ENCODE peak calls at places on chromosomes 16 and 17, in seven cellular contexts. One of them, this sample, is unnamed.

GRCh38 chr16:46916980-46917379 is 32.8 kb downstream of the GPT2 start:
- DNase-seq in tibial nerve: no peak
- DNase-seq in K562: peak; percentile 60
- DNase-seq in PC-3: no peak
- DNase-seq in SK-N-SH: peak; percentile 43
- DNase-seq in mucosa of descending colon: no peak
- DNase-seq in pancreas: no peak
- DNase-seq in this sample: no peak

GRCh38 chr17:43734376-43734775 is 24.2 kb downstream of the SOST start:
- DNase-seq in tibial nerve: no peak
- DNase-seq in K562: no peak
- DNase-seq in PC-3: no peak
- DNase-seq in SK-N-SH: no peak
- DNase-seq in mucosa of descending colon: no peak
- DNase-seq in pancreas: no peak
- DNase-seq in this sample: no peak

GRCh38 chr17:67746704-67747571 is 29.2 kb downstream of the NOL11 start:
- DNase-seq in tibial nerve: no peak
- DNase-seq in K562: no peak
- DNase-seq in PC-3: no peak
- DNase-seq in SK-N-SH: no peak
- DNase-seq in mucosa of descending colon: peak; percentile 81
- DNase-seq in pancreas: no peak
- DNase-seq in this sample: no peak

GRCh38 chr17:73432624-73433190 is 120.9 kb upstream of the CDC42EP4 start:
- DNase-seq in tibial nerve: no peak
- DNase-seq in K562: no peak
- DNase-seq in PC-3: no peak
- DNase-seq in SK-N-SH: no peak
- DNase-seq in mucosa of descending colon: no peak
- DNase-seq in pancreas: no peak
- DNase-seq in this sample: no peak

GRCh38 chr17:47066841-47067682 is 88.0 kb upstream of the RPRML start:
- DNase-seq in tibial nerve: peak; percentile 72
- DNase-seq in K562: peak; percentile 94
- DNase-seq in PC-3: peak; percentile 89
- DNase-seq in SK-N-SH: peak; percentile 99
- DNase-seq in mucosa of descending colon: peak; percentile 87
- DNase-seq in pancreas: peak; percentile 72
- DNase-seq in this sample: peak; percentile 88

GRCh38 chr17:59427425-59427921 is 96.0 kb downstream of the YPEL2 start:
- DNase-seq in tibial nerve: no peak
- DNase-seq in K562: no peak
- DNase-seq in PC-3: peak; percentile 30
- DNase-seq in SK-N-SH: no peak
- DNase-seq in mucosa of descending colon: no peak
- DNase-seq in pancreas: no peak
- DNase-seq in this sample: no peak

GRCh38 chr17:78933959-78934568 is 8.9 kb upstream of the TIMP2 start:
- DNase-seq in tibial nerve: peak; percentile 96
- DNase-seq in K562: no peak
- DNase-seq in PC-3: peak; percentile 95
- DNase-seq in SK-N-SH: peak; percentile 86
- DNase-seq in mucosa of descending colon: peak; percentile 86
- DNase-seq in pancreas: peak; percentile 91
- DNase-seq in this sample: no peak

GRCh38 chr16:67982011-67982696 is 1.9 kb upstream of the DPEP3 start:
- DNase-seq in tibial nerve: no peak
- DNase-seq in K562: no peak
- DNase-seq in PC-3: no peak
- DNase-seq in SK-N-SH: no peak
- DNase-seq in mucosa of descending colon: no peak
- DNase-seq in pancreas: no peak
- DNase-seq in this sample: no peak

GRCh38 chr17:28326114-28326513 is 7.1 kb downstream of the TMEM97 start:
- DNase-seq in tibial nerve: no peak
- DNase-seq in K562: no peak
- DNase-seq in PC-3: peak; percentile 90
- DNase-seq in SK-N-SH: no peak
- DNase-seq in mucosa of descending colon: peak; percentile 63
- DNase-seq in pancreas: no peak
- DNase-seq in this sample: no peak

GRCh38 chr17:81685108-81685507 is 1.3 kb downstream of the HGS start:
- DNase-seq in tibial nerve: no peak
- DNase-seq in K562: peak; percentile 35
- DNase-seq in PC-3: peak; percentile 88
- DNase-seq in SK-N-SH: peak; percentile 28
- DNase-seq in mucosa of descending colon: no peak
- DNase-seq in pancreas: no peak
- DNase-seq in this sample: no peak

GRCh38 chr17:6465206-6466003 is 21.1 kb downstream of the PIMREG start:
- DNase-seq in tibial nerve: no peak
- DNase-seq in K562: no peak
- DNase-seq in PC-3: no peak
- DNase-seq in SK-N-SH: peak; percentile 64
- DNase-seq in mucosa of descending colon: no peak
- DNase-seq in pancreas: no peak
- DNase-seq in this sample: no peak

GRCh38 chr16:69501956-69502457 is 63.8 kb upstream of the NFAT5 start:
- DNase-seq in tibial nerve: no peak
- DNase-seq in K562: no peak
- DNase-seq in PC-3: no peak
- DNase-seq in SK-N-SH: no peak
- DNase-seq in mucosa of descending colon: no peak
- DNase-seq in pancreas: no peak
- DNase-seq in this sample: no peak

GRCh38 chr17:64406321-64407200 is 15.9 kb upstream of the PECAM1 start:
- DNase-seq in tibial nerve: no peak
- DNase-seq in K562: peak; percentile 86
- DNase-seq in PC-3: peak; percentile 54
- DNase-seq in SK-N-SH: no peak
- DNase-seq in mucosa of descending colon: no peak
- DNase-seq in pancreas: no peak
- DNase-seq in this sample: no peak

GRCh38 chr17:17119533-17119932 is 77.3 kb downstream of the MPRIP start:
- DNase-seq in tibial nerve: no peak
- DNase-seq in K562: no peak
- DNase-seq in PC-3: peak; percentile 66
- DNase-seq in SK-N-SH: no peak
- DNase-seq in mucosa of descending colon: peak; percentile 69
- DNase-seq in pancreas: no peak
- DNase-seq in this sample: peak; percentile 84

GRCh38 chr16:24973771-24974461 is 41.3 kb downstream of the ARHGAP17 start:
- DNase-seq in tibial nerve: no peak
- DNase-seq in K562: no peak
- DNase-seq in PC-3: no peak
- DNase-seq in SK-N-SH: no peak
- DNase-seq in mucosa of descending colon: no peak
- DNase-seq in pancreas: no peak
- DNase-seq in this sample: no peak
- H3K4me1 ChIP-seq in tibial nerve: no peaks in the 10 kb centered on the region
- H3K4me1 ChIP-seq in K562: no peaks in the 10 kb centered on the region
- H3K4me1 ChIP-seq in PC-3: peaks cover 11% of the 10 kb centered on the region
- H3K4me1 ChIP-seq in SK-N-SH: peaks cover 22% of the 10 kb centered on the region
- H3K4me1 ChIP-seq in mucosa of descending colon: no peaks in the 10 kb centered on the region
- H3K4me1 ChIP-seq in pancreas: no peaks in the 10 kb centered on the region
- H3K4me1 ChIP-seq in this sample: peaks cover 9% of the 10 kb centered on the region

GRCh38 chr17:40076595-40076994 is 13.8 kb downstream of the THRA start:
- DNase-seq in tibial nerve: no peak
- DNase-seq in K562: peak; percentile 73
- DNase-seq in PC-3: no peak
- DNase-seq in SK-N-SH: no peak
- DNase-seq in mucosa of descending colon: no peak
- DNase-seq in pancreas: no peak
- DNase-seq in this sample: no peak

GRCh38 chr17:40076101-40076498 is 13.3 kb downstream of the THRA start:
- DNase-seq in tibial nerve: no peak
- DNase-seq in K562: no peak
- DNase-seq in PC-3: no peak
- DNase-seq in SK-N-SH: no peak
- DNase-seq in mucosa of descending colon: no peak
- DNase-seq in pancreas: no peak
- DNase-seq in this sample: no peak

GRCh38 chr17:40075216-40076100 is 12.7 kb downstream of the THRA start:
- DNase-seq in tibial nerve: peak; percentile 91
- DNase-seq in K562: peak; percentile 86
- DNase-seq in PC-3: peak; percentile 63
- DNase-seq in SK-N-SH: peak; percentile 83
- DNase-seq in mucosa of descending colon: peak; percentile 89
- DNase-seq in pancreas: peak; percentile 89
- DNase-seq in this sample: peak; percentile 81

GRCh38 chr17:40074871-40075215 is 12.1 kb downstream of the THRA start:
- DNase-seq in tibial nerve: no peak
- DNase-seq in K562: no peak
- DNase-seq in PC-3: no peak
- DNase-seq in SK-N-SH: no peak
- DNase-seq in mucosa of descending colon: peak; percentile 78
- DNase-seq in pancreas: no peak
- DNase-seq in this sample: no peak

GRCh38 chr17:40079545-40079944 is 16.8 kb downstream of the THRA start:
- DNase-seq in tibial nerve: no peak
- DNase-seq in K562: no peak
- DNase-seq in PC-3: no peak
- DNase-seq in SK-N-SH: no peak
- DNase-seq in mucosa of descending colon: no peak
- DNase-seq in pancreas: no peak
- DNase-seq in this sample: no peak
- H3K9me3 ChIP-seq in tibial nerve: no peaks in the 10 kb centered on the region
- H3K9me3 ChIP-seq in K562: no peaks in the 10 kb centered on the region
- H3K9me3 ChIP-seq in PC-3: no peaks in the 10 kb centered on the region
- H3K9me3 ChIP-seq in SK-N-SH: no peaks in the 10 kb centered on the region
- H3K9me3 ChIP-seq in mucosa of descending colon: no peaks in the 10 kb centered on the region
- H3K9me3 ChIP-seq in pancreas: no peaks in the 10 kb centered on the region
- H3K9me3 ChIP-seq in this sample: no peaks in the 10 kb centered on the region

GRCh38 chr17:1179112-1179634 is 608 bp downstream of the ABR start:
- DNase-seq in tibial nerve: no peak
- DNase-seq in K562: no peak
- DNase-seq in PC-3: no peak
- DNase-seq in SK-N-SH: peak; percentile 69
- DNase-seq in mucosa of descending colon: no peak
- DNase-seq in pancreas: no peak
- DNase-seq in this sample: peak; percentile 50

GRCh38 chr17:1180958-1181768 is 1.4 kb upstream of the ABR start:
- DNase-seq in tibial nerve: no peak
- DNase-seq in K562: no peak
- DNase-seq in PC-3: no peak
- DNase-seq in SK-N-SH: no peak
- DNase-seq in mucosa of descending colon: no peak
- DNase-seq in pancreas: no peak
- DNase-seq in this sample: no peak

GRCh38 chr17:1179635-1180433 is at the start of gene ABR:
- DNase-seq in tibial nerve: no peak
- DNase-seq in K562: peak; percentile 16
- DNase-seq in PC-3: no peak
- DNase-seq in SK-N-SH: peak; percentile 91
- DNase-seq in mucosa of descending colon: peak; percentile 51
- DNase-seq in pancreas: peak; percentile 77
- DNase-seq in this sample: peak; percentile 76

GRCh38 chr17:1181769-1182137 is 2.0 kb upstream of the ABR start:
- DNase-seq in tibial nerve: no peak
- DNase-seq in K562: no peak
- DNase-seq in PC-3: peak; percentile 27
- DNase-seq in SK-N-SH: no peak
- DNase-seq in mucosa of descending colon: no peak
- DNase-seq in pancreas: no peak
- DNase-seq in this sample: no peak

DNA sequence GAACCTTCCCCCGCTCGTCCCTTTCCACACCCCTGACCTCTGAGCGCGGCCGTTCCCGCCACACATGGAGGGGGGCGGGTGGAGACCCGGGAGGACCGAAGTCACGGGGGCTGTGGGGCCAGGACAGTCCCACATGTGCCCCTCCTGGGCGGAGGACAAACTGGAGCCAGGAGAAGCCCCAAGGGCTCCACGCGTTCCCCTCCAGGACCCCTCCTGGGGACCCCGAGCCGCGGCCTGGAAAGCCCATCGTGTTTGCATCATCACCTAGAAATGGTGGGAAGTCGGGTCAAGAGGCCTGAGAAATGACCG is 607 bp upstream of the ABR start:
- DNase-seq in tibial nerve: no peak
- DNase-seq in K562: no peak
- DNase-seq in PC-3: no peak
- DNase-seq in SK-N-SH: no peak
- DNase-seq in mucosa of descending colon: no peak
- DNase-seq in pancreas: no peak
- DNase-seq in this sample: no peak
- H3K4me3 ChIP-seq in tibial nerve: peak overlapping the region; percentile 45
- H3K4me3 ChIP-seq in K562: peak overlapping the region; percentile 23
- H3K4me3 ChIP-seq in PC-3: peak overlapping the region; percentile 46
- H3K4me3 ChIP-seq in SK-N-SH: peak overlapping the region; percentile 56
- H3K4me3 ChIP-seq in mucosa of descending colon: no peak overlapping the region
- H3K4me3 ChIP-seq in pancreas: peak overlapping the region; percentile 25
- H3K4me3 ChIP-seq in this sample: peak overlapping the region; percentile 23

DNA sequence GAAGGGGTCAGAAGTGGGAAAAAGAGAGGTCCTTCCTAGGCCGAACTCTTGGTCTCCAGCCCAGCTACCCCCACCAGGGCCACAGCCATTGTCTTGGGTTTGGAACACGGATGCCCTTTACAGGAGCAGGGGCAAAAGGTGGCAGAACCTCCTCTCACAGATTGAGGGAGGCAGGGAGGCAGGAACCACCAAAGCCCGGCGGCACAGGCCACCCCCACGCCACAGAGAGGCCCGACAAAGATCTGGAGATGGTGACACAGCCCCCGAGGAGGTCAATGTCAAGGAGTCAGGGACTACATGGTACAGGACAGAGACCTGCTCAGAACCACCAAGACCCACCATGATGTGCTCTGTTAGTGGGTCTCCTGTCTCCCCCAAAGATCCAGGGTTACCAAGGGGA is 44.4 kb upstream of the DLX4 start:
- DNase-seq in tibial nerve: no peak
- DNase-seq in K562: no peak
- DNase-seq in PC-3: no peak
- DNase-seq in SK-N-SH: no peak
- DNase-seq in mucosa of descending colon: no peak
- DNase-seq in pancreas: no peak
- DNase-seq in this sample: no peak
- H3K4me1 ChIP-seq in tibial nerve: no peaks in the 10 kb centered on the region
- H3K4me1 ChIP-seq in K562: peaks cover 4% of the 10 kb centered on the region
- H3K4me1 ChIP-seq in PC-3: peaks cover 11% of the 10 kb centered on the region
- H3K4me1 ChIP-seq in SK-N-SH: no peaks in the 10 kb centered on the region
- H3K4me1 ChIP-seq in mucosa of descending colon: no peaks in the 10 kb centered on the region
- H3K4me1 ChIP-seq in pancreas: no peaks in the 10 kb centered on the region
- H3K4me1 ChIP-seq in this sample: no peaks in the 10 kb centered on the region

DNA sequence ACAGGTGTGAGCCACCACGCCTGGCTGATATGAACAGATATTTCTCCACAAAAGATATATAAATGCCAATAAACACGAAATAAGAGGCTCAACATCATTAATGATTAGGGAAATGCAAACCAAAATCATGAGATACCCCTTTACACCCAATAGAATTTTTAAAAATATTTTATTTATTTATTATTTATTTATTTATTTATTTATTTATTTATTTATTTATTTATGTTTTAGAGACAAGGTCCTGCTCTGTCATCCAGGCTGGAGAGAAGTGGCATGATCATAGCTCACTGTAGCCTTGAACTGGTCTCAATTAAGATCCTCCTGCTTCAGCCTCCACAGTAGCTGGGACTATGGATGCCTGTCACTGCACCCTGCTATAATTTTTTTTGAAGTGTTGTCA is 30.8 kb downstream of the APPBP2 start:
- DNase-seq in tibial nerve: no peak
- DNase-seq in K562: no peak
- DNase-seq in PC-3: no peak
- DNase-seq in SK-N-SH: no peak
- DNase-seq in mucosa of descending colon: no peak
- DNase-seq in pancreas: no peak
- DNase-seq in this sample: no peak
- H3K9me3 ChIP-seq in tibial nerve: no peaks in the 10 kb centered on the region
- H3K9me3 ChIP-seq in K562: peaks cover 22% of the 10 kb centered on the region
- H3K9me3 ChIP-seq in PC-3: peaks cover 18% of the 10 kb centered on the region
- H3K9me3 ChIP-seq in SK-N-SH: no peaks in the 10 kb centered on the region
- H3K9me3 ChIP-seq in mucosa of descending colon: peaks cover 20% of the 10 kb centered on the region
- H3K9me3 ChIP-seq in pancreas: no peaks in the 10 kb centered on the region
- H3K9me3 ChIP-seq in this sample: peaks cover 16% of the 10 kb centered on the region